ENCODE peak calls at places on chromosomes 3 and 15, in nine cellular contexts. P, T, B, D, N, Z, I, J and L are unnamed samples.

GRCh38 chr3:128481438-128481942 is 11.5 kb downstream of the GATA2 start:
- DNase-seq in Z (no peak), B (no peak), N (no peak), J (peak; percentile 80), T (no peak), P (no peak), I (no peak), D (peak; percentile 52), L (no peak)

GRCh38 chr15:77826006-77826695 is 193.4 kb upstream of the LINGO1 start:
- DNase-seq in P (no peak), Z (no peak), B (no peak), J (no peak), N (no peak), T (no peak), I (no peak), D (peak; percentile 4), L (no peak)

GRCh38 chr15:71572452-71573053 is 237.8 kb upstream of the NR2E3 start:
- DNase-seq in T (no peak), J (no peak), N (peak; percentile 29), P (no peak), I (no peak), Z (no peak), B (no peak), D (peak; percentile 48), L (no peak)

GRCh38 chr15:71443538-71443937 is 328.3 kb downstream of the THSD4 start:
- DNase-seq in J (peak; percentile 52), N (peak; percentile 53), B (peak; percentile 49), I (peak; percentile 18), D (peak; percentile 62), P (no peak), T (peak; percentile 62), Z (no peak), L (no peak)

GRCh38 chr15:72593838-72594237 is 60.7 kb upstream of the GOLGA6B start:
- DNase-seq in P (no peak), J (no peak), B (no peak), N (no peak), T (no peak), D (no peak), I (no peak), Z (no peak), L (no peak)

GRCh38 chr15:35170216-35170615 is 85.1 kb upstream of the NANOGP8 start:
- DNase-seq in I (no peak), P (no peak), T (no peak), N (peak; percentile 33), J (no peak), Z (no peak), D (no peak), B (no peak), L (no peak)

GRCh38 chr3:71048948-71049347 is 534.6 kb downstream of the FOXP1 start:
- DNase-seq in B (no peak), I (no peak), J (no peak), Z (no peak), D (no peak), T (peak; percentile 69), N (no peak), P (no peak), L (no peak)

GRCh38 chr3:140545197-140545596 is 132.7 kb upstream of the TRIM42 start:
- DNase-seq in T (no peak), P (no peak), Z (no peak), I (no peak), B (no peak), N (no peak), J (no peak), D (no peak), L (no peak)

GRCh38 chr15:78914027-78914764 is 30.6 kb downstream of the CTSH start:
- DNase-seq in B (no peak), P (no peak), I (no peak), Z (no peak), N (no peak), T (no peak), D (no peak), J (no peak), L (no peak)

GRCh38 chr15:68512578-68512977 is 66.2 kb upstream of the CORO2B start:
- DNase-seq in T (no peak), I (no peak), P (no peak), J (no peak), Z (peak; percentile 28), B (no peak), N (no peak), D (no peak), L (no peak)

GRCh38 chr3:186760141-186760813 is 23.1 kb upstream of the EIF4A2 start:
- DNase-seq in T (no peak), N (no peak), B (no peak), Z (no peak), J (no peak), D (no peak), P (no peak), I (no peak), L (no peak)

GRCh38 chr15:49953421-49953820 is 165.6 kb downstream of the ATP8B4 start:
- DNase-seq in Z (no peak), J (no peak), P (no peak), I (no peak), T (no peak), D (no peak), N (no peak), B (no peak), L (no peak)

GRCh38 chr3:197466586-197467399 is 89.0 kb downstream of the BDH1 start:
- DNase-seq in J (no peak), N (peak; percentile 77), T (no peak), P (no peak), I (no peak), B (no peak), D (no peak), Z (no peak), L (no peak)

GRCh38 chr3:118890186-118890585 is 144.5 kb downstream of the IGSF11 start:
- DNase-seq in P (no peak), B (no peak), J (no peak), D (no peak), I (no peak), Z (no peak), N (no peak), T (no peak), L (no peak)

GRCh38 chr3:148950806-148951205 is 40.5 kb upstream of the GYG1 start:
- DNase-seq in Z (no peak), I (no peak), D (no peak), J (no peak), P (no peak), T (no peak), N (peak; percentile 7), B (peak; percentile 24), L (no peak)
- TF ChIP-seq CTCF in Z (no peak), I (no peak), D (no peak), J (peak; percentile 15), P (no peak), T (peak; percentile 7), N (peak; percentile 36), B (peak; percentile 12), L (no peak)

DNA sequence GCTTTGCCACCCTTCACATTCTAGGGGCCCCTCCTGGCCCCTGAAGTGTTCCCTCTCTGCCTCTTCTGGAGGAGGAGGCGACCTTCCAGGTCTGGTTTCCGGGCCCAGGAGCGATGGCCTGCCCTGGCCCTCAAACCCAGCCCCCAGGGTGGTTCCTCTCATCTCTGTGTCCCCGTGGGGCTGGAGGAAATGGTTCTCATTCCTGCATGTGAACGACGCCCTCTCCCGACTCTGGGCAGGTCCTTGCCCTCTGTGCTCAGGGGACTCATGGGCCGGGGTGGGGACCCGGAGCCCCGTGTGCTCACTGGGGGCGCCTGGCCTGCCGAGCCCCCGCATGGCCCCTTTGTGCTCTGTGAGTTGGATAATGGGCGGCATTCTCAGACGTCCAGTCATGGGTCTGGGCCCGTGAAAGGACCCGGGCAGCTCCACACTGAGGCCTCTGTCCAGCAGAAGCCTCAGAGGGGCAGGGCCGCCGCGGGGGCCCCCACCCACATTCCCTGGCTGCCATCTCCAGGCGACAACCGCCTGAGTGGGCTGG is 5.4 kb upstream of the PLXND1 start:
- DNase-seq in P (no peak), J (peak; percentile 64), Z (no peak), N (peak; percentile 66), I (no peak), T (no peak), D (peak; percentile 52), B (no peak), L (no peak)
- TF ChIP-seq CTCF in P (no peak), J (peak; percentile 17), Z (no peak), N (no peak), I (no peak), T (no peak), D (no peak), B (no peak), L (no peak)

GRCh38 chr3:174116421-174116820 is 718.9 kb downstream of the NLGN1 start:
- DNase-seq in I (no peak), Z (no peak), B (no peak), P (no peak), N (no peak), T (no peak), J (no peak), D (no peak), L (no peak)

GRCh38 chr3:174125267-174125844 is 727.8 kb downstream of the NLGN1 start:
- DNase-seq in J (no peak), T (no peak), B (no peak), N (peak; percentile 50), P (no peak), Z (no peak), I (no peak), D (no peak), L (no peak)

GRCh38 chr3:174122411-174122810 is 724.9 kb downstream of the NLGN1 start:
- DNase-seq in Z (no peak), D (no peak), N (no peak), J (no peak), T (no peak), P (no peak), I (no peak), B (no peak), L (no peak)

DNA sequence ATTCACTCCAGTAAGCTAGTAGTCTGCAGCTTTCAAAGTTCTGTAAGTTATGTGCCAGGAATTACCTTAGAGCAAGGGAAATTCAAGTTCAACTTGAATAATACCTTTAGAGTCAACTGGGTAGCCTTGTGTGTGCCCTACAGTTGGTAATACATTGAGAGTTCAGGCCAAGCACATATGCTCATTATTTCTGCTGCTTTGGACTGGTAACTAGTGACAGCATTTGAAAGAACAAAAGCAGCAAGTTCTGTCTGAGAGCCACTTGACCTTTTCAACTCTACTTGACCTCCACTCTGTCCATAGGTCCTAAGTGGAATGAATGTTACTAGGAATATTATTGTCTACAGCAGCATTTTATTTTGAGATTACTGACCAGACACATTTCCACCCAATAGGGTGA is 723.5 kb downstream of the NLGN1 start:
- DNase-seq in I (no peak), T (no peak), J (no peak), D (no peak), Z (no peak), P (no peak), B (no peak), N (no peak), L (no peak)
- TF ChIP-seq CTCF in I (no peak), T (no peak), J (no peak), D (no peak), Z (no peak), P (no peak), B (no peak), N (no peak), L (no peak)

DNA sequence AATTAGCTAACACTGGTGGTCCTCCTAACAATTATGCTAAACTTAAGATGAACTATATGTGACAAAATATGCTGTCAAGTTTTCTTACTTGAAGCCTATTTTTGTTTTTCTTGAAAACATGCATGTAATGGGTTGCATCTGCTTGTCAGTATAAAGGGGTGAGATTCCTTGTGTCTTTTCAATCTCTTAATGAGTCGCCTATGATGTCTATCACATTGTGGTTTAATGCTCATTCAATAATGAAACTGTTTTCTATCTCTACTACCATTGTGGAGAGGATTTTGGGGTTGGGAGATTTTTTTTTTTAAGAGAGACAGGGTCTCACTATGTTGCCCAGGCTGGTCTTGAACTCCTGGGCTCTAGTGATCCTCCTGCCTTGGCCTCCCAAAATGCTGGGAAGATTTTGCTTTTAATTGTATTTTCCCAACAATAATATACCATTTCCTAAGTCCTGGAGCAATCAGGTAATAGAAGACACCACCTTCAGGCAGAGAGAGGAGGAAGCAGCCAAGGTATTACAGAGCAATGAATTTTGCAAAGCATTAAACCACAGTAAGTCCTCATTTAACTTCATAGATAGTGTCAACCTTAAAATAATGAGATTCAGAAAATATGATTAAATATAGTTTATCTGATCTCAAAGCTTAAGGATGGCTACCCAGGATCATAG is 17.4 kb upstream of the TRMT10C start:
- DNase-seq in T (no peak), J (no peak), P (no peak), B (no peak), D (no peak), I (no peak), Z (no peak), N (no peak), L (no peak)
- TF ChIP-seq CTCF in T (no peak), J (no peak), P (no peak), B (no peak), D (no peak), I (no peak), Z (no peak), N (peak; percentile 4), L (no peak)